ENCODE peak calls at places on chromosomes 13 and 19, in six cellular contexts. M, I, O, P, Y and A are unnamed samples.

GRCh38 chr13:26202365-26202972 is 19.6 kb downstream of the RNF6 start:
- DNase-seq in P (no peak), I (no peak), Y (no peak), O (no peak), M (no peak), A (no peak)

GRCh38 chr13:21034602-21035190 is 26.7 kb downstream of the LATS2 start:
- DNase-seq in M (no peak), Y (no peak), P (peak; percentile 35), I (peak; percentile 33), O (no peak), A (no peak)

GRCh38 chr19:27765397-27765796 is 1447.6 kb downstream of the UQCRFS1 start:
- DNase-seq in M (no peak), O (no peak), P (no peak), Y (no peak), I (no peak), A (no peak)

GRCh38 chr19:55437410-55437809 is 5.7 kb downstream of the SHISA7 start:
- DNase-seq in Y (peak; percentile 67), O (no peak), M (no peak), P (no peak), I (peak; percentile 67), A (no peak)

GRCh38 chr13:105278797-105279425 is 1256.6 kb downstream of the EFNB2 start:
- DNase-seq in Y (no peak), P (no peak), M (no peak), O (no peak), I (no peak), A (no peak)

GRCh38 chr19:40365010-40365409 is 16.5 kb downstream of the PLD3 start:
- DNase-seq in Y (no peak), O (no peak), P (no peak), M (no peak), I (no peak), A (no peak)

GRCh38 chr13:105139380-105140285 is 1395.8 kb downstream of the EFNB2 start:
- DNase-seq in M (peak; percentile 42), I (peak; percentile 94), Y (no peak), P (peak; percentile 68), O (peak; percentile 49), A (peak; percentile 67)

GRCh38 chr13:43963726-43964125 is 84.0 kb downstream of the LACC1 start:
- DNase-seq in O (peak; percentile 27), Y (no peak), P (no peak), M (no peak), I (peak; percentile 4), A (no peak)

GRCh38 chr13:37225414-37226047 is 120.1 kb upstream of the CSNK1A1L start:
- DNase-seq in P (no peak), M (no peak), O (no peak), Y (no peak), I (no peak), A (no peak)

GRCh38 chr19:56167064-56167578 is 8.7 kb upstream of the GALP start:
- DNase-seq in M (no peak), O (no peak), I (peak; percentile 17), P (no peak), Y (no peak), A (no peak)

GRCh38 chr13:110819203-110820014 is 95.5 kb downstream of the ANKRD10 start:
- DNase-seq in P (peak; percentile 90), M (peak; percentile 67), Y (peak; percentile 75), O (peak; percentile 74), I (peak; percentile 82), A (peak; percentile 73)

GRCh38 chr13:114108894-114109293 is 23.5 kb downstream of the RASA3 start:
- DNase-seq in M (no peak), I (no peak), P (no peak), Y (no peak), O (no peak), A (peak; percentile 38)

GRCh38 chr19:16888629-16889371 is at the start of gene F2RL3:
- DNase-seq in I (peak; percentile 96), P (peak; percentile 69), Y (no peak), M (no peak), O (no peak), A (no peak)

GRCh38 chr13:27792393-27793218 is at the start of gene GSX1:
- DNase-seq in P (peak; percentile 59), O (peak; percentile 31), I (peak; percentile 69), Y (peak; percentile 85), M (peak; percentile 7), A (no peak)

GRCh38 chr13:106036870-106037269 is 498.6 kb downstream of the EFNB2 start:
- DNase-seq in Y (no peak), P (no peak), M (no peak), I (peak; percentile 11), O (no peak), A (no peak)

GRCh38 chr13:26476111-26476743 is 81.3 kb upstream of the WASF3 start:
- DNase-seq in Y (no peak), P (no peak), M (no peak), I (no peak), O (no peak), A (no peak)

GRCh38 chr13:40477623-40478608 is 188.5 kb downstream of the FOXO1 start:
- DNase-seq in Y (no peak), M (no peak), O (no peak), I (no peak), P (no peak), A (peak; percentile 71)

GRCh38 chr19:1674293-1674679 is 21.9 kb upstream of the TCF3 start:
- DNase-seq in M (no peak), Y (no peak), O (no peak), P (no peak), I (no peak), A (no peak)

GRCh38 chr19:1673645-1674292 is 21.4 kb upstream of the TCF3 start:
- DNase-seq in I (no peak), P (no peak), Y (no peak), O (no peak), M (no peak), A (no peak)

GRCh38 chr19:1671716-1672037 is 19.3 kb upstream of the TCF3 start:
- DNase-seq in M (no peak), O (no peak), P (peak; percentile 69), I (peak; percentile 48), Y (no peak), A (no peak)

GRCh38 chr19:1672769-1673644 is 20.6 kb upstream of the TCF3 start:
- DNase-seq in Y (no peak), I (no peak), M (no peak), O (no peak), P (no peak), A (no peak)

DNA sequence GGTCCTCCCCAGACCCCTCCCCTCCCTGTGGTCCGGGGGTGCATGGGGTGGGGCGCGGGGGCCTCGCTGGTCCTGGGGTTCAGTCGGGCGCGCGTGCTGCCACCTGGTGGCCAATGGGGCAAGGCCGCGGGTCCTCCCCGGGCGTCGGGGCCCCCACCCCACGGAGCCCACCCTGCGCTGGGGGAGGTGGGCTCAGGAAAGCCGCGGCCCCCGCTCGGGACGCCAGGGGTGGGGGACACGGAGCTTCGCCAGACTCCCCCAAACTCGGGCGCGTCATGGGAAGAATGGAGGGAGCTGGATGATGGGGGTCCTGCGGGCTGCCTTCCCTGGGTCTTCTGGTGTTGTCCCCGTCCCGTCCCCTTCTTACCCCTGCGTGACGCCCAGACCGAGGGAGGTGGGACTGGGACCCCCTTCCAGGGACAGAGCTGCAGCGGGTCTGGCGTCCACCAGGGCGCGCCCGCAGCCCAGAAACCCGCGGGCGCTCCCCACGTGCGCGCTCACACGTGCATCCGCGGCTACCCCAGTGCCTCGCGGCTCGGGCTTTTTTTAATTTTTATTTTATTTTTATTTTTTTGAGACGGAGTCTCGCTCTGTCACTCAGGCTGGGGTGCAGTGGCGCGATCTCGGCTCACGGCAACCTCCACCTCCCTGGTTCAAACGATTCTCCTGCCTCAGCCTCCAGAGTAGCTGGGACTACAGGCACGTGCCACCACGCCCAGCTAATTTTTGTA is 19.8 kb upstream of the TCF3 start:
- DNase-seq in O (peak; percentile 52), M (peak; percentile 52), I (peak; percentile 59), P (peak; percentile 78), Y (no peak), A (no peak)
- TF ChIP-seq CTCF in O (peak; percentile 97), M (peak; percentile 94), I (peak; percentile 29), P (peak; percentile 87), Y (peak; percentile 80), A (peak; percentile 98)

GRCh38 chr13:84570831-84571230 is 688.6 kb upstream of the SLITRK1 start:
- DNase-seq in O (no peak), Y (no peak), M (no peak), P (no peak), I (no peak), A (no peak)

GRCh38 chr13:84574851-84575250 is 692.6 kb upstream of the SLITRK1 start:
- DNase-seq in P (no peak), M (no peak), O (no peak), Y (no peak), I (no peak), A (no peak)

GRCh38 chr13:84567848-84568247 is 685.6 kb upstream of the SLITRK1 start:
- DNase-seq in M (no peak), P (no peak), I (peak; percentile 10), Y (no peak), O (no peak), A (no peak)

DNA sequence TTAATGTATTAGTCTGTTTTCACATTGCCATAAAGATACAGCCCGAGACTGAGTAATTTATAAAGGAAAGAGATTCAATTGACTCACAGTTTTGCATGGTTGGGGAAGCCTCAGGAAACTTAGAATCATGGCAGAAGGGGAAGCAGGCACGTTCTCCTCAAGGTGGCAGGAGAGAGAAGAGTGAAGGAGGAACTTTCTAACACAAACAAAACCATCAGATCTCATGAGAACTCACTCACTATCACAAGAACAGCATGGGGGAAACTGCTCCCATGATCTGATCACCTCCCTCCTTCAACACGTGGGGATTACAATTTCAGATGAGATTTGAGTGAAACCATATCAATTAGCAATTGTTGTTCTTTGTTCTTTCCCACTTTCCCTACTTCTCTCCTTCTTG is 689.0 kb upstream of the SLITRK1 start:
- DNase-seq in O (no peak), M (no peak), Y (no peak), P (no peak), I (peak; percentile 2), A (no peak)
- TF ChIP-seq CTCF in O (no peak), M (no peak), Y (no peak), P (no peak), I (no peak), A (no peak)

DNA sequence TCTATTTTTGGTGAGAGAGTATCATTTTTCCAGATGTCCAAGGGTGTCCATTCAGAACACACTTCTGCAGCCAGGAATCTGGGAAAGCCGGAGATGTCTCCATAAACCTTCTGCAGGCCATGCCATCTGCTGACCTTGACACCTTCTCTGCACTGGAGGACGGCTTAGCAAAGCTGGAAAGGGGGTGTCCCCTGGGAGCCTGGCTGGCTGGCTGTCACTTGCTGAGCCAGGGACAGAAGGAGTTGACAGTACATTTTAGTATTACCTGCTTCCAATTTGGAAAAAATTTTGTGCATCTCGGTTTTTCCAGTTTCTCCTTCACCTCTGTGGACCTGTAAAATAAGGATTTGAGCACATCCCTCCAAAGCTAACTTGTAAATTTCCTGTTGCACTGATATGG is 8.2 kb upstream of the CHST8 start:
- DNase-seq in I (no peak), Y (no peak), P (no peak), M (no peak), O (no peak), A (no peak)
- TF ChIP-seq CTCF in I (no peak), Y (no peak), P (no peak), M (no peak), O (no peak), A (no peak)

DNA sequence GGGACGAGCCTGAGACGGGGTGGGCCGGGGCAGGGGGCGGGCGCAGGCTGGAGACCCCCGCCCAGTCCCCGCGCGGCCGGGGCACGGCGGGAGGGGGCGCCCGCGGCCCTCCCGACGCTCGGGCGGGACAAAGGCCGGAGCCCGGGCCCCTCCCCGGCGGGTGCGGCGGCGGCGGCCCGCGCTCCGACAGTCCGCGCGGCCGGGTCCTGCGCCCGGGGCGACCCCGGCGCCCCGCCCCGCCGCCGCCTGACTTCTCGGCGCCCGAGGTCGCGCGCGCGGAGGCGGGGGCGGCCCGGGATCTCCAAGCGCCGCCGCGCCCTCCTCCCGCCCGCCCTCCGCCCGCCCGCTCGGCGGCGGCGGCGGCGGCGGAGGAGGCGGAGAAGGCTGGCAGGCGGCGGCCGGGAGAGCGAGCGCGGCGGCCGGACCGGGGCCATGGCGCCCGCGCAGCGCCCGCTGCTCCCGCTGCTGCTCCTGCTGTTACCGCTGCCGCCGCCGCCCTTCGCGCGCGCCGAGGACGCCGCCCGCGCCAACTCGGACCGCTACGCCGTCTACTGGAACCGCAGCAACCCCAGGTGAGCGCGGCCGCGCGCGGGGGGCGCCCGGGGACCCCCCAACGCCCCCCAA is at the start of gene EFNA2:
- DNase-seq in Y (no peak), P (no peak), M (no peak), O (no peak), I (no peak), A (no peak)
- TF ChIP-seq CTCF in Y (no peak), P (no peak), M (no peak), O (no peak), I (no peak), A (no peak)